ENCODE peak calls at places on chromosomes 12 and 14, in ten cellular contexts. B is lower lobe of right lung; F is A673; P is H4; Y is AG09309; D is AG10803; J is foreskin keratinocyte; S is HuH-7.5; R is lower leg skin; E is stimulated activated CD4-positive, alpha-beta T cell treated with anti-CD3 and anti-CD28 coated beads, Interleukin-1b, Interleukin-23, amount 100 ng/mL, for 1 hour. Z is an unnamed sample.

GRCh38 chr14:32934891-32935633 is 3.6 kb upstream of the NPAS3 start:
- DNase-seq in B (no peak), F (peak), Y (no peak), J (no peak), R (no peak), S (no peak), E (no peak), P (no peak), D (peak), Z (no peak)

GRCh38 chr12:24901975-24902461 is 46.9 kb downstream of the BCAT1 start:
- DNase-seq in P (no peak), R (no peak), B (peak), Y (no peak), E (no peak), S (no peak), J (peak), F (no peak), D (no peak), Z (no peak)

GRCh38 chr12:52523825-52524224 is 3.6 kb upstream of the KRT5 start:
- DNase-seq in F (no peak), B (no peak), D (no peak), R (peak), S (no peak), J (peak), Y (no peak), P (no peak), E (no peak), Z (no peak)

GRCh38 chr12:51631591-51631990 is 40.6 kb downstream of the SCN8A start:
- DNase-seq in P (peak), R (no peak), B (no peak), E (no peak), J (peak), Y (no peak), S (no peak), F (peak), D (peak), Z (no peak)

GRCh38 chr14:29227631-29228030 is 461.0 kb downstream of the FOXG1 start:
- DNase-seq in R (no peak), P (no peak), E (no peak), Y (no peak), B (no peak), F (no peak), J (peak), D (peak), S (no peak), Z (no peak)

GRCh38 chr14:93303659-93304058 is 29.2 kb downstream of the BTBD7 start:
- DNase-seq in E (no peak), S (no peak), D (no peak), Y (no peak), F (no peak), B (no peak), P (no peak), R (no peak), J (no peak), Z (no peak)

GRCh38 chr12:72509893-72510292 is 237.7 kb downstream of the TRHDE start:
- DNase-seq in R (no peak), F (no peak), Y (no peak), D (no peak), S (no peak), P (no peak), J (no peak), B (no peak), E (no peak), Z (no peak)

GRCh38 chr12:50006754-50007442 is 18.4 kb downstream of the RACGAP1 start:
- DNase-seq in D (peak), F (no peak), R (no peak), Y (no peak), E (no peak), P (no peak), B (no peak), J (peak), S (no peak), Z (no peak)

GRCh38 chr12:106919910-106920544 is 35.7 kb upstream of the TMEM263 start:
- DNase-seq in R (no peak), E (no peak), B (no peak), Y (peak), S (no peak), P (peak), D (peak), J (peak), F (peak), Z (no peak)

GRCh38 chr12:84805474-84805858 is 107.1 kb downstream of the SLC6A15 start:
- DNase-seq in Y (no peak), F (no peak), B (no peak), D (no peak), R (no peak), E (no peak), S (no peak), P (no peak), J (peak), Z (no peak)

GRCh38 chr12:1801285-1801975 is 18.9 kb upstream of the LRTM2 start:
- DNase-seq in E (no peak), J (no peak), R (no peak), B (no peak), S (no peak), Y (peak), D (no peak), P (no peak), F (no peak), Z (no peak)

GRCh38 chr14:32259368-32260013 is 56.4 kb upstream of the RNU6-8 start:
- DNase-seq in F (peak), S (no peak), R (no peak), J (peak), D (peak), B (no peak), P (peak), E (no peak), Y (peak), Z (no peak)

Z was measured in tibial nerve.